ENCODE peak calls at places on chromosome 16, in eight cellular contexts. One of them, this sample, is unnamed.

GRCh38 chr16:80175011-80175410 is 365.8 kb upstream of the DYNLRB2 start:
- DNase-seq in ovary: no peak
- DNase-seq in heart left ventricle: no peak
- DNase-seq in effector memory CD4-positive, alpha-beta T cell: no peak
- DNase-seq in suprapubic skin: no peak
- DNase-seq in esophagus muscularis mucosa: no peak
- DNase-seq in tibial nerve: no peak
- DNase-seq in A673: no peak
- DNase-seq in this sample: no peak

GRCh38 chr16:66539628-66540469 is 10.1 kb downstream of the TK2 start:
- DNase-seq in ovary: no peak
- DNase-seq in heart left ventricle: no peak
- DNase-seq in effector memory CD4-positive, alpha-beta T cell: no peak
- DNase-seq in suprapubic skin: no peak
- DNase-seq in esophagus muscularis mucosa: no peak
- DNase-seq in tibial nerve: no peak
- DNase-seq in A673: no peak
- DNase-seq in this sample: peak

GRCh38 chr16:73231969-73232554 is 184.1 kb upstream of the ZFHX3 start:
- DNase-seq in ovary: peak
- DNase-seq in heart left ventricle: no peak
- DNase-seq in effector memory CD4-positive, alpha-beta T cell: no peak
- DNase-seq in suprapubic skin: no peak
- DNase-seq in esophagus muscularis mucosa: no peak
- DNase-seq in tibial nerve: no peak
- DNase-seq in A673: peak
- DNase-seq in this sample: no peak

GRCh38 chr16:2751577-2752034 is 832 bp upstream of the SRRM2 start:
- DNase-seq in ovary: peak
- DNase-seq in heart left ventricle: no peak
- DNase-seq in effector memory CD4-positive, alpha-beta T cell: no peak
- DNase-seq in suprapubic skin: no peak
- DNase-seq in esophagus muscularis mucosa: no peak
- DNase-seq in tibial nerve: no peak
- DNase-seq in A673: no peak
- DNase-seq in this sample: peak

GRCh38 chr16:75624921-75625334 is 1.8 kb upstream of the ADAT1 start:
- DNase-seq in ovary: no peak
- DNase-seq in heart left ventricle: no peak
- DNase-seq in effector memory CD4-positive, alpha-beta T cell: no peak
- DNase-seq in suprapubic skin: no peak
- DNase-seq in esophagus muscularis mucosa: no peak
- DNase-seq in tibial nerve: no peak
- DNase-seq in A673: peak
- DNase-seq in this sample: no peak

GRCh38 chr16:10895053-10895946 is 18.3 kb downstream of the CIITA start:
- DNase-seq in ovary: peak
- DNase-seq in heart left ventricle: no peak
- DNase-seq in effector memory CD4-positive, alpha-beta T cell: no peak
- DNase-seq in suprapubic skin: no peak
- DNase-seq in esophagus muscularis mucosa: no peak
- DNase-seq in tibial nerve: peak
- DNase-seq in A673: peak
- DNase-seq in this sample: peak

GRCh38 chr16:85557976-85558589 is 55.0 kb upstream of the GSE1 start:
- DNase-seq in ovary: no peak
- DNase-seq in heart left ventricle: no peak
- DNase-seq in effector memory CD4-positive, alpha-beta T cell: no peak
- DNase-seq in suprapubic skin: no peak
- DNase-seq in esophagus muscularis mucosa: no peak
- DNase-seq in tibial nerve: no peak
- DNase-seq in A673: no peak
- DNase-seq in this sample: peak

GRCh38 chr16:81632392-81633146 is 146.5 kb upstream of the PLCG2 start:
- DNase-seq in ovary: no peak
- DNase-seq in heart left ventricle: no peak
- DNase-seq in effector memory CD4-positive, alpha-beta T cell: peak
- DNase-seq in suprapubic skin: no peak
- DNase-seq in esophagus muscularis mucosa: no peak
- DNase-seq in tibial nerve: no peak
- DNase-seq in A673: no peak
- DNase-seq in this sample: no peak

GRCh38 chr16:85356157-85356556 is 243.9 kb upstream of the CIBAR2 start:
- DNase-seq in ovary: no peak
- DNase-seq in heart left ventricle: no peak
- DNase-seq in effector memory CD4-positive, alpha-beta T cell: no peak
- DNase-seq in suprapubic skin: no peak
- DNase-seq in esophagus muscularis mucosa: no peak
- DNase-seq in tibial nerve: no peak
- DNase-seq in A673: no peak
- DNase-seq in this sample: no peak

GRCh38 chr16:69767459-69768229 is 5.5 kb downstream of the WWP2 start:
- DNase-seq in ovary: no peak
- DNase-seq in heart left ventricle: no peak
- DNase-seq in effector memory CD4-positive, alpha-beta T cell: no peak
- DNase-seq in suprapubic skin: no peak
- DNase-seq in esophagus muscularis mucosa: no peak
- DNase-seq in tibial nerve: no peak
- DNase-seq in A673: no peak
- DNase-seq in this sample: no peak

GRCh38 chr16:67962135-67962534 is 6.3 kb downstream of the SLC12A4 start:
- DNase-seq in ovary: no peak
- DNase-seq in heart left ventricle: no peak
- DNase-seq in effector memory CD4-positive, alpha-beta T cell: no peak
- DNase-seq in suprapubic skin: no peak
- DNase-seq in esophagus muscularis mucosa: no peak
- DNase-seq in tibial nerve: no peak
- DNase-seq in A673: no peak
- DNase-seq in this sample: no peak

GRCh38 chr16:69145658-69146057 is 13.2 kb downstream of the UTP4 start:
- DNase-seq in ovary: no peak
- DNase-seq in heart left ventricle: no peak
- DNase-seq in effector memory CD4-positive, alpha-beta T cell: no peak
- DNase-seq in suprapubic skin: no peak
- DNase-seq in esophagus muscularis mucosa: no peak
- DNase-seq in tibial nerve: no peak
- DNase-seq in A673: no peak
- DNase-seq in this sample: no peak

GRCh38 chr16:82763371-82763770 is 136.6 kb downstream of the CDH13 start:
- DNase-seq in ovary: no peak
- DNase-seq in heart left ventricle: no peak
- DNase-seq in effector memory CD4-positive, alpha-beta T cell: no peak
- DNase-seq in suprapubic skin: no peak
- DNase-seq in esophagus muscularis mucosa: no peak
- DNase-seq in tibial nerve: no peak
- DNase-seq in A673: no peak
- DNase-seq in this sample: no peak

GRCh38 chr16:82758406-82758805 is 131.6 kb downstream of the CDH13 start:
- DNase-seq in ovary: no peak
- DNase-seq in heart left ventricle: no peak
- DNase-seq in effector memory CD4-positive, alpha-beta T cell: no peak
- DNase-seq in suprapubic skin: no peak
- DNase-seq in esophagus muscularis mucosa: no peak
- DNase-seq in tibial nerve: no peak
- DNase-seq in A673: no peak
- DNase-seq in this sample: no peak

GRCh38 chr16:82758904-82759303 is 132.1 kb downstream of the CDH13 start:
- DNase-seq in ovary: no peak
- DNase-seq in heart left ventricle: no peak
- DNase-seq in effector memory CD4-positive, alpha-beta T cell: no peak
- DNase-seq in suprapubic skin: no peak
- DNase-seq in esophagus muscularis mucosa: no peak
- DNase-seq in tibial nerve: no peak
- DNase-seq in A673: peak
- DNase-seq in this sample: no peak

GRCh38 chr16:82761858-82762257 is 135.1 kb downstream of the CDH13 start:
- DNase-seq in ovary: no peak
- DNase-seq in heart left ventricle: no peak
- DNase-seq in effector memory CD4-positive, alpha-beta T cell: no peak
- DNase-seq in suprapubic skin: no peak
- DNase-seq in esophagus muscularis mucosa: no peak
- DNase-seq in tibial nerve: no peak
- DNase-seq in A673: no peak
- DNase-seq in this sample: peak

GRCh38 chr16:82761236-82761635 is 134.5 kb downstream of the CDH13 start:
- DNase-seq in ovary: no peak
- DNase-seq in heart left ventricle: peak
- DNase-seq in effector memory CD4-positive, alpha-beta T cell: no peak
- DNase-seq in suprapubic skin: no peak
- DNase-seq in esophagus muscularis mucosa: no peak
- DNase-seq in tibial nerve: peak
- DNase-seq in A673: no peak
- DNase-seq in this sample: peak
- H3K27ac ChIP-seq in ovary: no peak
- H3K27ac ChIP-seq in heart left ventricle: peak
- H3K27ac ChIP-seq in effector memory CD4-positive, alpha-beta T cell: no peak
- H3K27ac ChIP-seq in suprapubic skin: no peak
- H3K27ac ChIP-seq in esophagus muscularis mucosa: peak
- H3K27ac ChIP-seq in tibial nerve: no peak
- H3K27ac ChIP-seq in A673: no peak
- H3K27ac ChIP-seq in this sample: no peak

DNA sequence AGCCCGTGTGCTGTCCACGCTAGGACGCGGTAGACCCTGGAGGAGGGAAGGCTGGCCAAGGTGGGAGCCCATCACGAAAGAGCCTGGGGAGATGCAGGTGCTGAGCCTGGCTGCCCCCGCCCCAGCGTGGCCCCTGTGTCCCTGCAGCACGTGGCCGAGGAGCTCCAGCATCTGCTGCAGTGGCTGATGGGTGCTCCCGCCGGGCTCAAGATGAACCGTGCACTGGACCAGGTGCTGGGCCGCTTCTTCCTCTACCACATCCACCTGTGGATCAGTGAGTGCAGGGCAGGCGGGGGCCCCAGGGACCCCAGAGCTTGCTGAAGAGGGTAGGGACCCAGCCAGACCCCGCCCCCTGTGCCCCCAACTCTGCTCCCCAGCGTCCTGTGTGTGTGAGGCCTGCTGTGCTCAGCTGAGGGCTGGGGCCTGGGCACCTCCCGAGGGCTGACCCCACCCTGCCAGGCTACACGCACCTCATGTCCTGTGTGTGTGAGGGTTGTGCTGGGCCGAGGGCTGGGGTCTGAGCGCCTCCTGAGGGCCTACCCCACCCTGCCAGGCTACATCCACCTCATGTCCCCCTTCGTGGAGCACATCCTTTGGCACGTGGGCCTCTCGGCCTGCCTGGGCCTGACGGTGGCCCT is 8.6 kb downstream of the PIGQ start:
- DNase-seq in ovary: no peak
- DNase-seq in heart left ventricle: no peak
- DNase-seq in effector memory CD4-positive, alpha-beta T cell: no peak
- DNase-seq in suprapubic skin: no peak
- DNase-seq in esophagus muscularis mucosa: no peak
- DNase-seq in tibial nerve: no peak
- DNase-seq in A673: no peak
- DNase-seq in this sample: no peak
- H3K4me3 ChIP-seq in ovary: no peak
- H3K4me3 ChIP-seq in heart left ventricle: no peak
- H3K4me3 ChIP-seq in effector memory CD4-positive, alpha-beta T cell: no peak
- H3K4me3 ChIP-seq in suprapubic skin: no peak
- H3K4me3 ChIP-seq in esophagus muscularis mucosa: no peak
- H3K4me3 ChIP-seq in tibial nerve: no peak
- H3K4me3 ChIP-seq in A673: no peak
- H3K4me3 ChIP-seq in this sample: no peak

GRCh38 chr16:56679078-56679730 is 3.1 kb upstream of the MT1X start:
- DNase-seq in ovary: no peak
- DNase-seq in heart left ventricle: no peak
- DNase-seq in effector memory CD4-positive, alpha-beta T cell: no peak
- DNase-seq in suprapubic skin: no peak
- DNase-seq in esophagus muscularis mucosa: no peak
- DNase-seq in tibial nerve: no peak
- DNase-seq in A673: no peak
- DNase-seq in this sample: no peak
- H3K27ac ChIP-seq in ovary: no peak
- H3K27ac ChIP-seq in heart left ventricle: peak
- H3K27ac ChIP-seq in effector memory CD4-positive, alpha-beta T cell: no peak
- H3K27ac ChIP-seq in suprapubic skin: no peak
- H3K27ac ChIP-seq in esophagus muscularis mucosa: no peak
- H3K27ac ChIP-seq in tibial nerve: no peak
- H3K27ac ChIP-seq in A673: no peak
- H3K27ac ChIP-seq in this sample: no peak

GRCh38 chr16:50273382-50273690 is 7.0 kb downstream of the ADCY7 start:
- DNase-seq in ovary: no peak
- DNase-seq in heart left ventricle: no peak
- DNase-seq in effector memory CD4-positive, alpha-beta T cell: no peak
- DNase-seq in suprapubic skin: no peak
- DNase-seq in esophagus muscularis mucosa: no peak
- DNase-seq in tibial nerve: no peak
- DNase-seq in A673: no peak
- DNase-seq in this sample: no peak

GRCh38 chr16:50272687-50273381 is 6.5 kb downstream of the ADCY7 start:
- DNase-seq in ovary: no peak
- DNase-seq in heart left ventricle: no peak
- DNase-seq in effector memory CD4-positive, alpha-beta T cell: no peak
- DNase-seq in suprapubic skin: no peak
- DNase-seq in esophagus muscularis mucosa: no peak
- DNase-seq in tibial nerve: no peak
- DNase-seq in A673: no peak
- DNase-seq in this sample: no peak

GRCh38 chr16:50275428-50276127 is 9.2 kb downstream of the ADCY7 start:
- DNase-seq in ovary: no peak
- DNase-seq in heart left ventricle: no peak
- DNase-seq in effector memory CD4-positive, alpha-beta T cell: no peak
- DNase-seq in suprapubic skin: no peak
- DNase-seq in esophagus muscularis mucosa: no peak
- DNase-seq in tibial nerve: no peak
- DNase-seq in A673: no peak
- DNase-seq in this sample: no peak

GRCh38 chr16:50274771-50275415 is 8.5 kb downstream of the ADCY7 start:
- DNase-seq in ovary: no peak
- DNase-seq in heart left ventricle: no peak
- DNase-seq in effector memory CD4-positive, alpha-beta T cell: no peak
- DNase-seq in suprapubic skin: no peak
- DNase-seq in esophagus muscularis mucosa: no peak
- DNase-seq in tibial nerve: no peak
- DNase-seq in A673: no peak
- DNase-seq in this sample: no peak

GRCh38 chr16:50273888-50274770 is 7.8 kb downstream of the ADCY7 start:
- DNase-seq in ovary: no peak
- DNase-seq in heart left ventricle: no peak
- DNase-seq in effector memory CD4-positive, alpha-beta T cell: peak
- DNase-seq in suprapubic skin: no peak
- DNase-seq in esophagus muscularis mucosa: no peak
- DNase-seq in tibial nerve: no peak
- DNase-seq in A673: no peak
- DNase-seq in this sample: no peak
- H3K4me3 ChIP-seq in ovary: no peak
- H3K4me3 ChIP-seq in heart left ventricle: peak
- H3K4me3 ChIP-seq in effector memory CD4-positive, alpha-beta T cell: peak
- H3K4me3 ChIP-seq in suprapubic skin: peak
- H3K4me3 ChIP-seq in esophagus muscularis mucosa: peak
- H3K4me3 ChIP-seq in tibial nerve: peak
- H3K4me3 ChIP-seq in A673: no peak
- H3K4me3 ChIP-seq in this sample: no peak

DNA sequence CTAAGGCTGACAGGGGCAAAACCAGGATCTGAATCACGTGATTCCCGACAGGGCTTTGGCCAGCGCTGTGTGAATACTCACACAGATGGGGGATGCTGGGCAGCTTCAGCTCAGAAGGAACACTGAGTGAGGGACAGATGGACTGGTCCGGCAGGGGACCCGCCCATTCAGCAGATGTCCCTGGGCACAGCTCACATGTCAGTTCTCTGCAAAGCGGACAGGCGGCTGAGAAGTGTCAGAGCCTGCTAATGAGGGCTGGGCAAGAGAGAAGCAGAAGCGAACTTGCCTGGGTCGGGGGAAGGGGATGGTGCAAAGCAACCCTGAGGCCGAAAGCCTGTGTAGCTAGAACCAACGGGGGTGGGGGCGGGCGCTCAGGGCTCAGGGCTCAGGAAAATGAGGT is 11.9 kb upstream of the GLIS2 start:
- DNase-seq in ovary: no peak
- DNase-seq in heart left ventricle: no peak
- DNase-seq in effector memory CD4-positive, alpha-beta T cell: no peak
- DNase-seq in suprapubic skin: no peak
- DNase-seq in esophagus muscularis mucosa: no peak
- DNase-seq in tibial nerve: no peak
- DNase-seq in A673: no peak
- DNase-seq in this sample: no peak
- H3K27ac ChIP-seq in ovary: no peak
- H3K27ac ChIP-seq in heart left ventricle: no peak
- H3K27ac ChIP-seq in effector memory CD4-positive, alpha-beta T cell: no peak
- H3K27ac ChIP-seq in suprapubic skin: no peak
- H3K27ac ChIP-seq in esophagus muscularis mucosa: no peak
- H3K27ac ChIP-seq in tibial nerve: no peak
- H3K27ac ChIP-seq in A673: no peak
- H3K27ac ChIP-seq in this sample: no peak